ENCODE peak calls at places on chromosomes 11 and 22, in ten cellular contexts. V is HepG2, T is right lobe of liver, Q is body of pancreas, C is GM12878, U is IMR-90, F is gastrocnemius medialis, J is K562, K is A549, R is heart left ventricle. E is an unnamed sample.

GRCh38 chr22:44764974-44765373 is 12.6 kb downstream of the ARHGAP8 start:
- ATAC-seq in Q (no peak), U (no peak), T (no peak), K (no peak), J (no peak), C (no peak), R (no peak), V (no peak), F (no peak), E (no peak)

GRCh38 chr11:85947431-85948272 is 92.5 kb downstream of the CCDC83 start:
- ATAC-seq in U (peak; percentile 73), K (peak; percentile 62), Q (peak; percentile 72), T (peak; percentile 67), R (peak; percentile 82), C (peak; percentile 67), F (peak; percentile 67), V (peak; percentile 4), J (no peak), E (peak; percentile 79)

GRCh38 chr22:26974914-26975313 is 317.5 kb downstream of the MIAT start:
- ATAC-seq in K (no peak), U (no peak), Q (no peak), F (no peak), J (no peak), C (no peak), R (no peak), T (no peak), V (no peak), E (no peak)

GRCh38 chr22:36331912-36332622 is 55.7 kb downstream of the MYH9 start:
- ATAC-seq in C (peak; percentile 45), F (no peak), Q (no peak), T (peak; percentile 12), V (no peak), U (no peak), K (peak; percentile 2), R (peak; percentile 14), J (no peak), E (no peak)

GRCh38 chr11:37322333-37323194 is 724.5 kb upstream of the RAG2 start:
- ATAC-seq in C (peak; percentile 38), T (peak; percentile 93), Q (no peak), J (no peak), F (no peak), R (no peak), U (no peak), V (no peak), K (no peak), E (no peak)

GRCh38 chr22:17542452-17542851 is 20.8 kb upstream of the SLC25A18 start:
- ATAC-seq in J (no peak), V (no peak), T (no peak), C (no peak), K (no peak), R (peak; percentile 12), F (no peak), U (no peak), Q (no peak), E (no peak)

GRCh38 chr22:16917144-16918003 is 90.6 kb downstream of the GAB4 start:
- ATAC-seq in T (peak; percentile 79), U (peak; percentile 68), R (peak; percentile 39), Q (no peak), K (peak; percentile 87), V (peak; percentile 95), F (no peak), C (peak; percentile 92), J (peak; percentile 95), E (peak; percentile 22)

GRCh38 chr11:105821366-105821765 is 200.7 kb downstream of the MSANTD4 start:
- ATAC-seq in J (no peak), C (no peak), T (no peak), F (no peak), R (no peak), Q (no peak), V (no peak), U (no peak), K (no peak), E (no peak)

GRCh38 chr11:65429724-65430405 is 7.3 kb downstream of the NEAT1 start:
- ATAC-seq in U (peak; percentile 1), J (peak; percentile 1), Q (peak; percentile 7), K (peak; percentile 28), F (no peak), C (peak; percentile 7), T (peak; percentile 5), R (peak; percentile 20), V (peak; percentile 16), E (peak; percentile 25)

GRCh38 chr11:102332611-102332994 is 14.4 kb upstream of the BIRC2 start:
- ATAC-seq in U (no peak), T (peak; percentile 40), K (no peak), F (no peak), V (no peak), J (no peak), R (no peak), Q (no peak), C (peak; percentile 32), E (no peak)

GRCh38 chr11:82315093-82315492 is 418.6 kb downstream of the FAM181B start:
- ATAC-seq in F (no peak), C (peak; percentile 84), V (peak; percentile 97), K (no peak), Q (peak; percentile 63), R (no peak), U (no peak), J (no peak), T (peak; percentile 69), E (no peak)

GRCh38 chr11:87432006-87432405 is 394.3 kb downstream of the TMEM135 start:
- ATAC-seq in J (no peak), Q (peak; percentile 47), K (no peak), R (peak; percentile 24), T (no peak), V (no peak), U (peak; percentile 71), C (no peak), F (no peak), E (peak; percentile 19)

DNA sequence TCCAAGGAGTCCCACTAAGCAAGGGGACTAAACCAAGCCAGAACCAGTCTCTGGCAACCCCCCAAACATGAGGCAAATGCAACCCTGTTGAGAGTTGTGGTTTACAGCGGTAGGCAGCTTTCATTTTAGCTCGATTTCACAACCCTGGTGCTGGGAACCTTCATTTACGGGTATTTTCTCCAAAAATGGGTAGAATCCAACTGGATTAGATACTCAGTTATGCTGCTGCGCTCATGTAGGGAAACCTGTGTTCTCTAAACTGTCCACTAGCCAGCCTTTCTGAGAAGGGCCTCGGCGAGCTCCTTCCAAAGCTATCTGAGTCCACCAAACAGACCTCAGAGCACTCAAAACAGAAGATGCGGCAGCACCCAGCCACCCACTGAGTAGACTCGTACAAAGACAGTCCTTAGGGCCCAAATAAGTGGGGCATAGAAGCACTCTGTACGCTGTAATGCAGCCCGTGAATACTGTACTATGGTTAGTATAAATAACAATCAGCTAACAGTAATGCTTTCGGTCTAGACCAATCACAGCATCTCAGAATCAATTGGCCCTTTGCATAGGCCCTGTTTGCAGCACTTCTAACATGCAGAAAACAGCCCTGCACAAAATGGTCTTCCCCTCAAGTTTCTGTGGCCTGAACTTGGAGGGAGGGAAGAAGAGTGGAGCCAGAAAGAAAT is 104.7 kb downstream of the ETS1 start:
- ATAC-seq in R (peak; percentile 21), Q (peak; percentile 28), C (peak; percentile 81), T (peak; percentile 9), F (peak; percentile 59), J (no peak), U (no peak), K (no peak), V (no peak), E (peak; percentile 45)
- H3K27ac ChIP-seq in R (peak overlapping the region; percentile 41), Q (no peak overlapping the region), C (peak overlapping the region; percentile 97), T (peak overlapping the region; percentile 47), F (peak overlapping the region; percentile 67), J (no peak overlapping the region), U (peak overlapping the region; percentile 14), K (no peak overlapping the region), V (no peak overlapping the region), E (peak overlapping the region; percentile 74)

DNA sequence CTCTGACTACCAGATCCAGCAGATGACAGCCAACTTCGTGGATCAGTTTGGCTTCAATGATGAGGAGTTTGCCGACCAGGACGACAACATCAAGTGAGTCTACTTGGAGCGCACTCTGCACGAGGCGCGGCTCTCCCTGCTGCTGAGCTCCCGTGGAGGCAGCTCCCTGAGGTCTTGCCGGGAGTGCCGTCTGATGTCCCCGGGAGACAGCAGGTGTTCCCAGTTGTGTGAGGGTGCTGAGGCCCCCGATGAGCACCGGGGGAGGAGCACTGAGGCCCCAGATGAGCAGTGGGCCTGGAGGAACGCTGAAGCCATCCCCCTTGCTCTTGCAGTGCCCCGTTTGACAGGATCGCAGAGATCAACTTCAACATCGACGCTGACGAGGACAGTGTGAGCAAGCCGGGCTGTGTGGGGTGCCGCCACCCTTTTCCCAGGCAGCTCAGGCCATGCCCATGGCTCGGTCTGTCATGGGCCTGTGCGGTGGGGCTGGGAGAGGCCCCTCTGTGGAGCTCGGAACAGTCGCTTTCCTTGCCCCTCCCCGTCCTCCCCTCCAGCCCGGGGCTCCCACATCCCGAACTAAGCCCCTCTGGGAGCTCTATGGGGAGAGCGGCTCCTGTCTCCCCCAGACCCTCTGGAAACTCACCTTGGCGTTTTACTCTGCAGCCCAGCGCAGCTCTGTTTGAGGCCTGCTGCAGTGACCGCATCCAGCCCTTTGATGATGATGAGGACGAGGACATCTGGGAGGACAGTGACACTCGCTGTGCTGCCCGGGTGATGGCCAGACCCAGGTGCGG is 37.1 kb downstream of the SBF1 start:
- ATAC-seq in F (no peak), C (no peak), V (no peak), J (no peak), K (no peak), Q (no peak), T (no peak), R (no peak), U (no peak), E (no peak)
- H3K4me3 ChIP-seq in F (no peak overlapping the region), C (no peak overlapping the region), V (no peak overlapping the region), J (no peak overlapping the region), K (no peak overlapping the region), Q (no peak overlapping the region), T (no peak overlapping the region), R (no peak overlapping the region), U (no peak overlapping the region), E (no peak overlapping the region)

DNA sequence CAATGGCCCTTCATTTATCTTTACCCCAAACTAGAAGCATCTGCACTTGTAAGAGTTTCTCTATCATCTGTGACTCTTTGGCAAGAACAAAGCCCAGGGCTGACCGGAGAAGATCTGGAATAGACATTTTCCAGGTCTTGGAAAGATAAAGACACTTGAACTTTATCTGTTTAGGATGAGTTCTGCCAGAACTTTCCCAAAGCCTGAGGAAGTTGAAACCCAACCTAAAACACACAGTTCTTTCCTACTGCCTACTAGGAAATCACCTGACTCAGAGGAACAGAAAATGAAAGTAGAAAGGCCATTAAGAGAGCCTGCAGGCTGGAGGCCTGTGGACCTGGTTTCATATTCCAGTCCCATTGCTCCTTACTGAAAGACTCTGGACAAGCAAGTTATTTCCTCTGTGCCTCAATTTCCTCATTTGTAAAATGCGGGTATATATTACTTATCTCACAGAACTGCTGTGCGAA is 1.4 kb downstream of the UBE2L6 start:
- ATAC-seq in Q (peak; percentile 56), R (peak; percentile 45), K (no peak), J (no peak), U (peak; percentile 12), F (peak; percentile 76), C (peak; percentile 65), V (peak; percentile 52), T (peak; percentile 72), E (peak; percentile 60)
- TF ChIP-seq POLR2A in Q (peak; percentile 9), R (no peak), K (no peak), J (no peak), U (no peak), F (no peak), C (peak; percentile 24), V (no peak), T (no peak), E (no peak)

DNA sequence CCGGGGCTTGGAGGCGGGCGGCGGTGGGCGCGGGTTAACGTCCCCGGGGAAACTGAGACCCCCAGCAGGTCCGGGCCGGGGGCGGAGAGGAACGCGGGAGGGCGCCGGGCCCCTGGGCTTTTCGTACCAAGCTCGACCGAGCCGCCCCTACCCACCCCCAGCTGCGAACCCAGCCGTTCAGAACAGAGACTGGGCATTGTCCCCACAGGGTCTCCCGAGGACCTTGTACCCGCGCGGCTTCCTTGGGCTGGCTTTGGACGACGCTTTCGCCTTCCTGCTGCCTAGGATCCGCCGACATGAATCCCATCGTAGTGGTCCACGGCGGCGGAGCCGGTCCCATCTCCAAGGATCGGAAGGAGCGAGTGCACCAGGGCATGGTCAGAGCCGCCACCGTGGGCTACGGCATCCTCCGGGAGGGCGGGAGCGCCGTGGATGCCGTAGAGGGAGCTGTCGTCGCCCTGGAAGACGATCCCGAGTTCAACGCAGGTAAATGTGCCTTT is 484 bp downstream of the ASRGL1 start:
- ATAC-seq in U (peak; percentile 56), C (peak; percentile 67), F (peak; percentile 50), T (peak; percentile 47), J (peak; percentile 77), K (peak; percentile 83), V (peak; percentile 59), Q (peak; percentile 34), R (peak; percentile 65), E (peak; percentile 48)
- H3K27ac ChIP-seq in U (no peak overlapping the region), C (no peak overlapping the region), F (peak overlapping the region; percentile 66), T (peak overlapping the region; percentile 70), J (no peak overlapping the region), K (peak overlapping the region; percentile 88), V (peak overlapping the region; percentile 39), Q (peak overlapping the region; percentile 14), R (peak overlapping the region; percentile 19), E (peak overlapping the region; percentile 58)